ENCODE peak calls at places on chromosome 4, in eight cellular contexts. F is upper lobe of right lung; A is WERI-Rb-1; I is C1 segment of cervical spinal cord; Z is left cardiac atrium; S is T-cell; L is activated naive CD4-positive, alpha-beta T cell treated with anti-CD3 and anti-CD28 coated beads, Interleukin-2, amount 50 U/mL, for 72 hours; C is prostate gland. B is an unnamed sample.

GRCh38 chr4:138175337-138175794 is 66.8 kb downstream of the SLC7A11 start:
- DNase-seq in C (peak; percentile 38), A (no peak), Z (peak; percentile 26), L (no peak), S (no peak), F (no peak), I (no peak), B (no peak)

GRCh38 chr4:16125571-16126445 is 42.0 kb upstream of the PROM1 start:
- DNase-seq in A (no peak), S (no peak), C (no peak), I (no peak), L (no peak), F (no peak), Z (no peak), B (no peak)

GRCh38 chr4:23966720-23967119 is 76.9 kb upstream of the PPARGC1A start:
- DNase-seq in C (no peak), L (no peak), S (no peak), Z (no peak), I (no peak), A (peak; percentile 16), F (no peak), B (no peak)

GRCh38 chr4:85391568-85392410 is 83.2 kb upstream of the ARHGAP24 start:
- DNase-seq in C (no peak), Z (no peak), F (no peak), L (no peak), S (no peak), I (no peak), A (no peak), B (no peak)

GRCh38 chr4:157521916-157522315 is 301.4 kb downstream of the GRIA2 start:
- DNase-seq in A (no peak), C (no peak), S (no peak), L (no peak), Z (no peak), F (no peak), I (no peak), B (no peak)

GRCh38 chr4:176638992-176639391 is 153.7 kb downstream of the VEGFC start:
- DNase-seq in S (no peak), I (no peak), C (no peak), L (no peak), F (no peak), A (no peak), Z (no peak), B (no peak)

GRCh38 chr4:75729836-75730235 is 5.5 kb downstream of the USO1 start:
- DNase-seq in S (no peak), F (no peak), I (no peak), Z (no peak), L (no peak), A (no peak), C (no peak), B (no peak)

GRCh38 chr4:97953171-97953570 is 190.1 kb downstream of the STPG2 start:
- DNase-seq in C (no peak), S (no peak), I (no peak), Z (no peak), L (no peak), A (no peak), F (no peak), B (no peak)

GRCh38 chr4:22434895-22435294 is 81.0 kb downstream of the ADGRA3 start:
- DNase-seq in S (no peak), A (peak; percentile 76), I (no peak), Z (no peak), F (no peak), L (no peak), C (peak; percentile 8), B (no peak)

GRCh38 chr4:22962186-22962786 is 269.5 kb downstream of the GBA3 start:
- DNase-seq in I (no peak), S (no peak), F (no peak), Z (no peak), C (no peak), A (peak; percentile 11), L (no peak), B (no peak)

GRCh38 chr4:126630171-126630570 is 1002.6 kb upstream of the INTU start:
- DNase-seq in S (no peak), L (no peak), F (no peak), Z (no peak), A (no peak), I (no peak), C (no peak), B (no peak)

GRCh38 chr4:153241970-153242847 is 38.0 kb downstream of the TRIM2 start:
- DNase-seq in C (no peak), L (no peak), S (no peak), Z (no peak), A (no peak), F (no peak), I (no peak), B (no peak)

GRCh38 chr4:121189811-121190210 is 25.7 kb upstream of the TNIP3 start:
- DNase-seq in I (no peak), F (no peak), Z (no peak), L (peak; percentile 38), A (no peak), S (peak; percentile 42), C (no peak), B (no peak)

GRCh38 chr4:40253906-40254305 is 57.1 kb downstream of the RHOH start:
- DNase-seq in S (no peak), C (no peak), Z (no peak), I (no peak), L (no peak), A (no peak), F (no peak), B (no peak)

GRCh38 chr4:182939680-182940079 is 22.5 kb upstream of the DCTD start:
- DNase-seq in A (no peak), I (no peak), C (no peak), S (no peak), F (no peak), L (no peak), Z (no peak), B (no peak)

GRCh38 chr4:110854021-110854678 is 231.3 kb upstream of the PITX2 start:
- DNase-seq in Z (no peak), A (no peak), F (no peak), L (no peak), S (no peak), I (no peak), C (no peak), B (no peak)

GRCh38 chr4:141703497-141703896 is 67.1 kb downstream of the IL15 start:
- DNase-seq in S (no peak), F (no peak), L (no peak), Z (no peak), C (no peak), A (no peak), I (no peak), B (no peak)

GRCh38 chr4:112731715-112732114 is 94.8 kb downstream of the LARP7 start:
- DNase-seq in F (no peak), I (no peak), L (no peak), Z (no peak), A (no peak), S (no peak), C (no peak), B (no peak)

GRCh38 chr4:174674305-174674840 is 152.1 kb upstream of the HPGD start:
- DNase-seq in L (no peak), F (no peak), A (no peak), C (no peak), I (no peak), Z (no peak), S (no peak), B (no peak)

GRCh38 chr4:15402146-15402545 is 25.7 kb upstream of the C1QTNF7 start:
- DNase-seq in A (no peak), C (no peak), I (no peak), F (no peak), L (no peak), S (no peak), Z (no peak), B (no peak)

GRCh38 chr4:119233750-119234149 is 21.2 kb downstream of the USP53 start:
- DNase-seq in C (no peak), A (no peak), Z (no peak), F (no peak), S (no peak), L (no peak), I (no peak), B (peak; percentile 14)

GRCh38 chr4:128862608-128863313 is 53.3 kb downstream of the JADE1 start:
- DNase-seq in S (peak; percentile 22), F (no peak), I (no peak), A (no peak), Z (no peak), C (no peak), L (peak; percentile 10), B (no peak)

GRCh38 chr4:166274775-166275174 is 401.7 kb downstream of the TLL1 start:
- DNase-seq in L (no peak), I (no peak), A (no peak), F (no peak), C (no peak), S (no peak), Z (no peak), B (no peak)

GRCh38 chr4:14196141-14196540 is 568.6 kb upstream of the BOD1L1 start:
- DNase-seq in S (no peak), L (no peak), F (peak; percentile 67), A (no peak), C (no peak), Z (peak; percentile 47), I (no peak), B (no peak)

GRCh38 chr4:125519376-125520171 is 204.8 kb downstream of the FAT4 start:
- DNase-seq in Z (no peak), C (no peak), A (no peak), F (no peak), S (no peak), I (no peak), L (no peak), B (no peak)

GRCh38 chr4:3193531-3194203 is 55.3 kb upstream of the MSANTD1 start:
- DNase-seq in I (no peak), A (no peak), S (no peak), Z (no peak), L (no peak), F (no peak), C (no peak), B (no peak)

GRCh38 chr4:176753049-176753448 is 39.7 kb downstream of the VEGFC start:
- DNase-seq in C (no peak), F (no peak), A (no peak), I (no peak), Z (no peak), S (no peak), L (no peak), B (no peak)

GRCh38 chr4:186169942-186170802 is 21.2 kb upstream of the CYP4V2 start:
- DNase-seq in F (no peak), A (no peak), I (no peak), S (no peak), Z (no peak), L (no peak), C (no peak), B (no peak)

GRCh38 chr4:12116009-12116542 is 687.4 kb upstream of the HS3ST1 start:
- DNase-seq in I (no peak), A (no peak), C (no peak), L (no peak), S (no peak), F (no peak), Z (no peak), B (no peak)

GRCh38 chr4:48137766-48138349 is 3.8 kb upstream of the TXK start:
- DNase-seq in F (no peak), A (no peak), S (no peak), I (no peak), C (no peak), Z (no peak), L (no peak), B (no peak)

GRCh38 chr4:85928775-85929585 is 430.9 kb downstream of the MAPK10 start:
- DNase-seq in F (no peak), Z (no peak), I (no peak), L (no peak), S (no peak), A (no peak), C (no peak), B (no peak)

GRCh38 chr4:20288846-20289512 is 37.3 kb downstream of the SLIT2 start:
- DNase-seq in L (no peak), A (no peak), F (no peak), S (no peak), Z (no peak), I (no peak), C (no peak), B (no peak)

GRCh38 chr4:8707045-8707781 is 114.6 kb downstream of the CPZ start:
- DNase-seq in F (peak; percentile 46), S (no peak), Z (no peak), A (no peak), C (no peak), L (no peak), I (no peak), B (no peak)

GRCh38 chr4:98778206-98778605 is 119.8 kb upstream of the TSPAN5 start:
- DNase-seq in S (no peak), L (no peak), I (no peak), F (no peak), A (no peak), Z (no peak), C (no peak), B (no peak)

B was measured in uterus.